ENCODE peak calls at places on chromosomes 1 and 21, in nine cellular contexts. T, Y, K, J, I, N, U, G and R are unnamed samples.

GRCh38 chr1:153624965-153625611 is 2.2 kb downstream of the S100A13 start:
- DNase-seq in Y (no peak), K (no peak), G (no peak), T (no peak), N (no peak), J (no peak), I (no peak), U (no peak), R (peak)

GRCh38 chr21:38126677-38127271 is 130.0 kb upstream of the KCNJ15 start:
- DNase-seq in J (peak), N (peak), U (peak), G (peak), Y (peak), T (no peak), I (peak), K (peak), R (peak)

GRCh38 chr21:35637431-35637830 is 422.9 kb downstream of the SETD4 start:
- DNase-seq in K (no peak), U (no peak), I (peak), J (peak), T (no peak), N (peak), G (no peak), Y (no peak), R (no peak)

GRCh38 chr1:11921022-11921421 is 5.2 kb downstream of the KIAA2013 start:
- DNase-seq in I (no peak), U (no peak), Y (no peak), J (no peak), T (no peak), N (no peak), K (no peak), G (no peak), R (no peak)

GRCh38 chr1:235304549-235305451 is 23.2 kb downstream of the ARID4B start:
- DNase-seq in K (no peak), T (no peak), U (no peak), G (no peak), N (peak), Y (no peak), I (no peak), J (no peak), R (peak)

GRCh38 chr1:87410771-87411170 is 82.1 kb downstream of the LMO4 start:
- DNase-seq in U (no peak), G (no peak), T (no peak), J (peak), N (peak), I (no peak), Y (no peak), K (peak), R (peak)

GRCh38 chr1:200895801-200896570 is 1.3 kb downstream of the INAVA start:
- DNase-seq in I (no peak), K (no peak), G (no peak), Y (no peak), U (no peak), T (no peak), J (no peak), N (no peak), R (no peak)

GRCh38 chr1:107748529-107748928 is 216.5 kb downstream of the VAV3 start:
- DNase-seq in I (peak), J (no peak), T (no peak), Y (no peak), G (no peak), N (peak), K (no peak), U (no peak), R (no peak)

GRCh38 chr1:32963746-32964460 is 706 bp downstream of the RNF19B start:
- DNase-seq in T (peak), I (peak), Y (peak), K (peak), N (no peak), G (peak), U (peak), J (peak), R (peak)

GRCh38 chr21:41863439-41863740 is 15.8 kb downstream of the PRDM15 start:
- DNase-seq in Y (no peak), I (no peak), T (no peak), N (no peak), K (no peak), J (no peak), U (no peak), G (no peak), R (no peak)

GRCh38 chr1:10737268-10737624 is 59.2 kb downstream of the CASZ1 start:
- DNase-seq in T (no peak), J (no peak), Y (no peak), N (no peak), I (no peak), U (no peak), G (no peak), K (peak), R (no peak)

GRCh38 chr1:57357462-57357861 is 66.4 kb downstream of the DAB1 start:
- DNase-seq in J (no peak), I (no peak), U (no peak), G (no peak), T (no peak), N (no peak), K (no peak), Y (no peak), R (no peak)

GRCh38 chr1:1202831-1203560 is 3.4 kb downstream of the TNFRSF18 start:
- DNase-seq in J (no peak), K (peak), T (peak), N (no peak), Y (peak), U (no peak), G (no peak), I (peak), R (no peak)

GRCh38 chr1:167082511-167083027 is 7.6 kb downstream of the GPA33 start:
- DNase-seq in U (no peak), I (no peak), T (no peak), N (no peak), Y (no peak), K (no peak), J (peak), G (no peak), R (no peak)

GRCh38 chr21:28833181-28833580 is 159.5 kb downstream of the LTN1 start:
- DNase-seq in K (no peak), T (no peak), G (no peak), Y (no peak), U (no peak), N (peak), J (no peak), I (peak), R (peak)

GRCh38 chr1:179925906-179926305 is 28.7 kb upstream of the CEP350 start:
- DNase-seq in U (no peak), N (peak), I (no peak), Y (no peak), G (no peak), J (no peak), T (no peak), K (no peak), R (no peak)

GRCh38 chr1:32500387-32501209 is 35.7 kb downstream of the ZBTB8B start:
- DNase-seq in N (peak), T (no peak), J (peak), K (peak), U (peak), G (no peak), I (peak), Y (no peak), R (peak)